ENCODE peak calls at places on chromosomes 1 and 21, in six cellular contexts. Y is glutamatergic neuron, F is Calu3, D is stomach, V is fibroblast of lung, I is AG04450. M is an unnamed sample.

GRCh38 chr1:172497230-172497629 is 35.7 kb upstream of the SUCO start:
- DNase-seq in Y (peak; percentile 18), D (no peak), F (peak; percentile 38), I (no peak), V (peak; percentile 86), M (no peak)

GRCh38 chr1:54904476-54905048 is 17.6 kb upstream of the DHCR24 start:
- DNase-seq in V (peak; percentile 89), D (no peak), F (no peak), Y (no peak), I (peak; percentile 41), M (peak; percentile 60)

GRCh38 chr1:91440845-91441244 is 36.2 kb upstream of the HFM1 start:
- DNase-seq in V (no peak), I (no peak), D (no peak), Y (no peak), F (no peak), M (no peak)

GRCh38 chr21:39388811-39389155 is 39.9 kb upstream of the HMGN1 start:
- DNase-seq in I (no peak), D (no peak), V (no peak), F (no peak), Y (no peak), M (no peak)

GRCh38 chr1:164721037-164721496 is 162.1 kb downstream of the PBX1 start:
- DNase-seq in I (no peak), Y (no peak), F (no peak), D (no peak), V (no peak), M (no peak)

GRCh38 chr1:243475966-243476365 is 220.1 kb downstream of the SDCCAG8 start:
- DNase-seq in I (no peak), D (no peak), Y (peak; percentile 76), V (peak; percentile 78), F (no peak), M (peak; percentile 53)

GRCh38 chr1:209266590-209267172 is 316.8 kb upstream of the CAMK1G start:
- DNase-seq in V (peak; percentile 32), I (no peak), F (no peak), D (no peak), Y (no peak), M (no peak)

GRCh38 chr1:54300395-54300794 is 100.4 kb downstream of the MRPL37 start:
- DNase-seq in D (no peak), Y (no peak), I (no peak), F (no peak), V (no peak), M (no peak)

GRCh38 chr1:2555634-2556276 is 416 bp upstream of the TNFRSF14 start:
- DNase-seq in V (no peak), F (peak; percentile 28), D (peak; percentile 82), I (no peak), Y (no peak), M (no peak)

GRCh38 chr1:160407819-160408801 is 7.7 kb downstream of the VANGL2 start:
- DNase-seq in I (no peak), F (peak; percentile 69), V (peak; percentile 70), D (no peak), Y (no peak), M (no peak)

GRCh38 chr1:173405758-173406344 is 71.3 kb upstream of the PRDX6 start:
- DNase-seq in D (no peak), I (no peak), F (peak; percentile 41), Y (no peak), V (peak; percentile 76), M (peak; percentile 75)

GRCh38 chr1:3315991-3316943 is 138.2 kb upstream of the ARHGEF16 start:
- DNase-seq in F (no peak), Y (no peak), I (no peak), D (no peak), V (no peak), M (no peak)

GRCh38 chr1:178057863-178058576 is 35.9 kb upstream of the RASAL2 start:
- DNase-seq in F (no peak), V (peak; percentile 76), I (no peak), Y (no peak), D (no peak), M (peak; percentile 72)

GRCh38 chr21:24076179-24076578 is 1531.1 kb downstream of the MRPL39 start:
- DNase-seq in Y (no peak), F (no peak), D (no peak), I (peak; percentile 10), V (peak; percentile 2), M (no peak)

GRCh38 chr21:45225741-45226327 is 61.9 kb downstream of the POFUT2 start:
- DNase-seq in F (no peak), V (no peak), I (no peak), D (no peak), Y (no peak), M (no peak)

GRCh38 chr1:219312967-219313366 is 139.3 kb downstream of the LYPLAL1 start:
- DNase-seq in V (peak; percentile 95), Y (no peak), F (no peak), D (no peak), I (no peak), M (peak; percentile 92)

GRCh38 chr1:64471218-64471719 is 1.3 kb downstream of the CACHD1 start:
- DNase-seq in F (peak; percentile 27), V (peak; percentile 21), I (no peak), D (peak; percentile 43), Y (peak; percentile 42), M (no peak)

GRCh38 chr21:17925000-17925610 is 105.9 kb upstream of the C21orf91 start:
- DNase-seq in V (peak; percentile 46), D (peak; percentile 60), I (peak; percentile 6), F (peak; percentile 52), Y (peak; percentile 39), M (peak; percentile 47)

GRCh38 chr1:32454726-32455125 is 10.1 kb upstream of the ZBTB8B start:
- DNase-seq in Y (no peak), D (no peak), I (no peak), V (peak; percentile 26), F (peak; percentile 34), M (peak; percentile 55)

GRCh38 chr1:113118266-113118665 is 45.3 kb downstream of the LRIG2 start:
- DNase-seq in F (no peak), V (no peak), Y (no peak), D (no peak), I (no peak), M (no peak)

GRCh38 chr1:183995322-183996035 is 42.0 kb downstream of the COLGALT2 start:
- DNase-seq in Y (no peak), D (no peak), F (no peak), V (no peak), I (no peak), M (peak; percentile 27)
- TF ChIP-seq CTCF in Y (no peak), D (no peak), F (no peak), V (no peak), I (no peak), M (no peak)

GRCh38 chr1:111803951-111804350 is 48.2 kb downstream of the DDX20 start:
- DNase-seq in D (no peak), Y (no peak), I (no peak), F (no peak), V (no peak), M (no peak)
- TF ChIP-seq CTCF in D (no peak), Y (no peak), I (no peak), F (no peak), V (no peak), M (no peak)

DNA sequence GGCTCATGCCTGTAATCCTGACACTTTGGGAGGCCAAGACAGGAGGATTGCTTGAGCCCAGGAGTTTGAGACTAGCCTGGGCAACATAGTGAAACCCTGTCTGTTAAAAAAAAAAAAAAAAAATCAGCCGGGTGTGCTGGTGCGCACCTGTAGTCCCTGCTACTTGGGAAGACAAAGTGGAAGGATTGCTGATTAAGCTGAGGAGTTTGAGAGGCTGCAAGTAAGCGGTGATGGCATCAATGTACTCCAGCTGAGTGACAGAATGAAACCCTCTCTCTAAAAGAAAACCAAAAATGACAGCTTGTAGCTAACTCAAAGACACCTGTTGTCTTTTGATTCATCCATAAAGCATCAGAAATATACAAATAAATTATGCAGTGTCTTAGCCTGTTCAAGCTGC is 31.8 kb downstream of the SIPA1L2 start:
- DNase-seq in Y (no peak), D (no peak), V (no peak), F (no peak), I (no peak), M (no peak)
- TF ChIP-seq CTCF in Y (no peak), D (no peak), V (no peak), F (no peak), I (no peak), M (no peak)

DNA sequence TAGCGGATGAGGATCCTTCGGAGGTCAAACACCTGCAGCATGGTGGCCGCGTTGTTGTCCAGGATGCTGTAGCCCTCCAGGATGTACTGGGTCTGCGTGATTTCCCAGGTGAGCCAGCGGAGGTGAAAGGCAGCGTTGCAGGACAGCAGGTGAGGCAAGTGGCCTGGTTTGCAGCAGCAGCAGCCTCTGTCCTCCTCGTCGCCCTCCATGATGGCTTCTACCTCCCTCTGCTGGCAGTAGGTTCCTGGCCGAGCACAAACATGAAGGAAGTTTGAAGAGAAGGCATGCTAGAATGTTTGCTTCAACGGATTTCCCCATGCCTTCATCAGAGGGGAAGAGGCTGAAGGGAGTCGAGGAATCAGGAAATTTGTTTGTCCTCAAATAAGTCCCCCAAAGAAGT is 74.7 kb downstream of the NTPCR start:
- DNase-seq in D (peak; percentile 63), V (peak; percentile 33), Y (peak; percentile 60), I (no peak), F (peak; percentile 28), M (peak; percentile 29)
- TF ChIP-seq CTCF in D (peak; percentile 45), V (peak; percentile 44), Y (peak; percentile 44), I (peak; percentile 42), F (no peak), M (peak; percentile 77)

DNA sequence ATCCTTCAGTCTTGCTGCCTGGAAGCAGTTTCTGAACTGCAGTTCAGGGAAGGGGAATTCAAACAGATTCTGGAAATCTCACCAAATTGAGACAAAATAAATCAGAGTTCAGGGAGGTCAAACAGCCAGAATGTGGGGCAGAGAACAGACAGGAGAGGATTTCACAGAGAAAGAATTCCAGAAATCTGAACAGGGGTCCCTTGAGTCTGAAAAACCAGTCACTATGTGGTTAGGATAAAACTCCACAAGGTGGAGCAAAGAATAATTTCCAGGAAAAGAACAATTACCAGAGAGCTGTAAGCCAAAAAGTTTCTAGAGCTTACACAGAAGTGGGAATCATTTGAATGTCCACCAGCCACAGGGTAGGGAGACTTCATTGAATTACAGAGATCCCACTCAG is 84.7 kb downstream of the URB2 start:
- DNase-seq in Y (no peak), I (no peak), D (no peak), V (peak; percentile 56), F (no peak), M (no peak)
- TF ChIP-seq CTCF in Y (no peak), I (no peak), D (no peak), V (peak; percentile 4), F (no peak), M (no peak)

DNA sequence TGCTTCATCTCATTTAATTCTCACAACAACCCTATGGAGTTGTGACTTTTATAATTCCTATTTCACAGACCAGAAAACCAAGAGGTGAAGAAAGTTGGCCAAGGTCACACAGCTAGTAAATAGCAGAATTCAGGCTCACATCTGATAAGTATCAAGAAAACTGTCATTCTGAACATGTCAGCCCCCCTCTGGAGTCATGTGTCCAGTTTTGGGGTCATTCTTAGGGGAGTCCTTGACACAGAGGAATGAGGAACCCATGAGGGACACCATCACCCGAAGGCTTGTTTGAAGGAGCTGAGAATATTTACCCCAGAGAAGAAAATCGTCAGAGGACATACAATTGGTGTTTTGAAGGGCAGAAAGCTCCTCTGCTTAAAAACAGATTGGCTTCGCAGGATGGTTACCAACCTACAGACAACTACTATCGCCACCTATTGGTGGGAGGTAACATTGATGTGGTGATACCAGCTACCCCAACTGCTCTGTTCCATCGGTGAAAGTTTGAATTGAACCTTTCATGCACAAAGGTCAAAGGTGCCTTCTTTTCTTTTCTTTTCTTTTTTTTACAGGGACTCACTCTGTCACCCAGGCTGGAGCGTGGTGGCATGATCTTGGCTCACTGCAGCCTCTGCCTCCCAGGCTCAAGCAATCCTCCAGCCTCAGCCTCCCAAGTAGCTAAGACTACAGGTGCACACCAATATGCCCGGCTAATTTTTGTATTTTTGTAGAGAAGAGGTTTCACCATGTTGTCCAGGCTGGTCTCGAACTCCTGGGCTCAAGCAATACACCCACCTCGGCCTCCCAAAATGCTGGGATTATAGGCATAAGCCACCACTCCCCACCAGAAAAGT is 31.3 kb downstream of the NCMAP start:
- DNase-seq in D (peak; percentile 42), V (peak; percentile 43), Y (no peak), I (peak; percentile 6), F (peak; percentile 46), M (peak; percentile 50)
- TF ChIP-seq CTCF in D (peak; percentile 75), V (peak; percentile 83), Y (peak; percentile 73), I (peak; percentile 80), F (peak; percentile 48), M (peak; percentile 83)